ENCODE peak calls at places on chromosome 1, in ten cellular contexts. J is ascending aorta; B is HS-5; W is CD4-positive, alpha-beta T cell; E is astrocyte of the spinal cord; Q is hippocampal formation; A is activated effector memory CD4-positive, alpha-beta T cell treated with anti-CD3 and anti-CD28 coated beads, Interleukin-2, amount 50 U/mL, for 16 hours; F is activated CD4-positive, alpha-beta T cell treated with anti-CD3 and anti-CD28 coated beads for 48 hours; I is HL-60; H is OCI-LY7. K is an unnamed sample.

GRCh38 chr1:12658531-12659453 is 14.9 kb downstream of the AADACL4 start:
- DNase-seq in J (peak; percentile 85), B (peak; percentile 56), W (peak; percentile 74), E (peak; percentile 74), Q (peak; percentile 44), A (peak; percentile 88), F (peak; percentile 78), I (peak; percentile 69), H (peak; percentile 75), K (no peak)

GRCh38 chr1:209808059-209808494 is 2.1 kb upstream of the IRF6 start:
- DNase-seq in J (peak; percentile 64), B (peak; percentile 91), W (no peak), E (peak; percentile 93), Q (no peak), A (no peak), F (no peak), I (peak; percentile 3), H (no peak), K (no peak)

GRCh38 chr1:27428316-27429028 is 36.0 kb downstream of the GPR3 start:
- DNase-seq in J (peak; percentile 77), B (no peak), W (no peak), E (no peak), Q (no peak), A (peak; percentile 66), F (peak; percentile 51), I (peak; percentile 87), H (no peak), K (no peak)

GRCh38 chr1:204151562-204152309 is at the start of gene ETNK2:
- DNase-seq in J (peak; percentile 87), B (no peak), W (peak; percentile 65), E (peak; percentile 53), Q (no peak), A (peak; percentile 84), F (peak; percentile 31), I (no peak), H (no peak), K (no peak)

GRCh38 chr1:79716481-79716880 is 710.0 kb upstream of the ADGRL4 start:
- DNase-seq in J (no peak), B (no peak), W (no peak), E (peak; percentile 79), Q (no peak), A (no peak), F (no peak), I (no peak), H (no peak), K (no peak)

GRCh38 chr1:153929981-153930948 is 7.5 kb upstream of the GATAD2B start:
- DNase-seq in J (no peak), B (no peak), W (no peak), E (no peak), Q (no peak), A (peak; percentile 55), F (no peak), I (no peak), H (no peak), K (no peak)

GRCh38 chr1:52552505-52553371 is at the start of gene TUT4:
- DNase-seq in J (peak; percentile 84), B (peak; percentile 30), W (peak; percentile 75), E (peak; percentile 87), Q (peak; percentile 86), A (peak; percentile 90), F (peak; percentile 86), I (peak; percentile 79), H (peak; percentile 85), K (peak; percentile 39)

GRCh38 chr1:196142111-196142510 is 466.1 kb downstream of the KCNT2 start:
- DNase-seq in J (no peak), B (no peak), W (no peak), E (no peak), Q (no peak), A (no peak), F (no peak), I (no peak), H (no peak), K (no peak)

GRCh38 chr1:91553196-91553595 is 52.5 kb downstream of the CDC7 start:
- DNase-seq in J (peak; percentile 79), B (no peak), W (no peak), E (peak; percentile 26), Q (no peak), A (no peak), F (no peak), I (no peak), H (no peak), K (no peak)

GRCh38 chr1:42925132-42925769 is 33.4 kb downstream of the SLC2A1 start:
- DNase-seq in J (no peak), B (no peak), W (no peak), E (no peak), Q (no peak), A (no peak), F (no peak), I (no peak), H (no peak), K (no peak)

GRCh38 chr1:54927475-54928240 is 40.7 kb upstream of the DHCR24 start:
- DNase-seq in J (no peak), B (no peak), W (no peak), E (peak; percentile 68), Q (no peak), A (no peak), F (no peak), I (no peak), H (no peak), K (no peak)

GRCh38 chr1:3614755-3615742 is 3.7 kb upstream of the MEGF6 start:
- DNase-seq in J (no peak), B (no peak), W (no peak), E (peak; percentile 6), Q (no peak), A (no peak), F (no peak), I (no peak), H (peak; percentile 18), K (no peak)

GRCh38 chr1:2279882-2280281 is 51.8 kb downstream of the SKI start:
- DNase-seq in J (no peak), B (no peak), W (no peak), E (no peak), Q (no peak), A (no peak), F (no peak), I (no peak), H (no peak), K (no peak)

GRCh38 chr1:29259802-29260441 is 23.6 kb downstream of the PTPRU start:
- DNase-seq in J (no peak), B (no peak), W (peak; percentile 44), E (peak; percentile 30), Q (peak; percentile 22), A (peak; percentile 79), F (peak; percentile 35), I (no peak), H (no peak), K (no peak)

GRCh38 chr1:185843297-185843869 is 109.2 kb downstream of the HMCN1 start:
- DNase-seq in J (no peak), B (no peak), W (no peak), E (no peak), Q (no peak), A (no peak), F (no peak), I (no peak), H (no peak), K (no peak)

GRCh38 chr1:217048104-217048707 is 325.0 kb upstream of the ESRRG start:
- DNase-seq in J (no peak), B (no peak), W (no peak), E (no peak), Q (no peak), A (no peak), F (peak; percentile 6), I (no peak), H (peak; percentile 16), K (no peak)

GRCh38 chr1:170800243-170800642 is 135.1 kb upstream of the MROH9 start:
- DNase-seq in J (no peak), B (no peak), W (no peak), E (no peak), Q (no peak), A (no peak), F (no peak), I (no peak), H (no peak), K (no peak)

GRCh38 chr1:111747282-111747734 is 8.1 kb upstream of the INKA2 start:
- DNase-seq in J (peak; percentile 75), B (no peak), W (peak; percentile 42), E (peak; percentile 61), Q (no peak), A (peak; percentile 79), F (peak; percentile 85), I (peak; percentile 85), H (peak; percentile 83), K (no peak)

GRCh38 chr1:208500379-208500778 is 256.2 kb upstream of the PLXNA2 start:
- DNase-seq in J (no peak), B (no peak), W (no peak), E (no peak), Q (no peak), A (no peak), F (no peak), I (no peak), H (no peak), K (no peak)

GRCh38 chr1:59057211-59057694 is 239.6 kb upstream of the FGGY start:
- DNase-seq in J (peak; percentile 91), B (peak; percentile 72), W (no peak), E (peak; percentile 91), Q (no peak), A (no peak), F (no peak), I (peak; percentile 54), H (no peak), K (no peak)

GRCh38 chr1:207866471-207867135 is 44.3 kb downstream of the CD34 start:
- DNase-seq in J (peak; percentile 91), B (no peak), W (no peak), E (no peak), Q (peak; percentile 48), A (no peak), F (peak; percentile 55), I (peak; percentile 79), H (no peak), K (no peak)

GRCh38 chr1:193771596-193771995 is 585.2 kb upstream of the B3GALT2 start:
- DNase-seq in J (no peak), B (no peak), W (no peak), E (no peak), Q (no peak), A (no peak), F (no peak), I (no peak), H (no peak), K (no peak)

GRCh38 chr1:210364479-210364878 is 35.8 kb downstream of the HHAT start:
- DNase-seq in J (no peak), B (no peak), W (no peak), E (no peak), Q (peak; percentile 53), A (no peak), F (no peak), I (no peak), H (no peak), K (no peak)

GRCh38 chr1:26784023-26784871 is 3.5 kb upstream of the PIGV start:
- DNase-seq in J (peak; percentile 75), B (no peak), W (no peak), E (peak; percentile 87), Q (peak; percentile 53), A (no peak), F (no peak), I (peak; percentile 40), H (no peak), K (no peak)

GRCh38 chr1:119827010-119827409 is 15.8 kb upstream of the REG4 start:
- DNase-seq in J (no peak), B (no peak), W (no peak), E (no peak), Q (no peak), A (no peak), F (no peak), I (no peak), H (peak; percentile 12), K (no peak)

GRCh38 chr1:208604295-208604694 is 360.1 kb upstream of the PLXNA2 start:
- DNase-seq in J (no peak), B (peak; percentile 34), W (no peak), E (peak; percentile 41), Q (no peak), A (no peak), F (no peak), I (no peak), H (no peak), K (no peak)

GRCh38 chr1:53949023-53949611 is 3.0 kb downstream of the LRRC42 start:
- DNase-seq in J (no peak), B (no peak), W (no peak), E (peak; percentile 51), Q (no peak), A (no peak), F (peak; percentile 43), I (peak; percentile 44), H (peak; percentile 66), K (no peak)

GRCh38 chr1:10793129-10793651 is 3.3 kb downstream of the CASZ1 start:
- DNase-seq in J (no peak), B (no peak), W (no peak), E (peak; percentile 14), Q (no peak), A (no peak), F (no peak), I (no peak), H (no peak), K (no peak)